ENCODE peak calls at places on chromosome 19, in four cellular contexts. M is CD8-positive, alpha-beta T cell; X is effector memory CD4-positive, alpha-beta T cell; P is GM23248. V is an unnamed sample. For H3K4me1, the result is how much of the 10 kb centered on the place peaks cover.

GRCh38 chr19:9406798-9407352 is 28.5 kb downstream of the ZNF266 start:
- DNase-seq in M (peak), X (no peak), P (peak), V (peak)

GRCh38 chr19:33814181-33815165 is 17.8 kb downstream of the KCTD15 start:
- DNase-seq in M (no peak), X (no peak), P (no peak), V (peak)

GRCh38 chr19:39341122-39341719 is 1.0 kb upstream of the SAMD4B start:
- DNase-seq in M (no peak), X (no peak), P (peak), V (peak)

GRCh38 chr19:4556574-4557185 is 2.8 kb downstream of the SEMA6B start:
- DNase-seq in M (no peak), X (no peak), P (peak), V (peak)

GRCh38 chr19:30087381-30088138 is 145.5 kb downstream of the URI1 start:
- DNase-seq in M (no peak), X (no peak), P (no peak), V (peak)

GRCh38 chr19:6287269-6287885 is 7.6 kb upstream of the MLLT1 start:
- DNase-seq in M (no peak), X (no peak), P (peak), V (no peak)

GRCh38 chr19:39078436-39079200 is 5.5 kb upstream of the ACP7 start:
- DNase-seq in M (no peak), X (no peak), P (peak), V (peak)

GRCh38 chr19:10007366-10007765 is 2.9 kb downstream of the COL5A3 start:
- DNase-seq in M (no peak), X (no peak), P (peak), V (peak)

GRCh38 chr19:36771275-36772231 is 1.1 kb downstream of the ZNF850 start:
- DNase-seq in M (no peak), X (no peak), P (peak), V (peak)

GRCh38 chr19:29753190-29753933 is 38.3 kb upstream of the C19orf12 start:
- DNase-seq in M (no peak), X (no peak), P (no peak), V (peak)

GRCh38 chr19:11378319-11379189 is 4.1 kb downstream of the SWSAP1 start:
- DNase-seq in M (no peak), X (no peak), P (peak), V (peak)

GRCh38 chr19:39397360-39398296 is 6.5 kb downstream of the MED29 start:
- DNase-seq in M (peak), X (peak), P (peak), V (peak)

GRCh38 chr19:48637449-48637947 is 319 bp upstream of the DBP start:
- DNase-seq in M (peak), X (peak), P (peak), V (peak)

GRCh38 chr19:48481846-48482639 is 12.9 kb downstream of the CYTH2 start:
- DNase-seq in M (no peak), X (no peak), P (peak), V (peak)

GRCh38 chr19:46946090-46946489 is 73.5 kb upstream of the NPAS1 start:
- DNase-seq in M (no peak), X (no peak), P (no peak), V (no peak)

GRCh38 chr19:33437351-33438015 is 64.0 kb downstream of the CEBPG start:
- DNase-seq in M (no peak), X (no peak), P (peak), V (peak)

GRCh38 chr19:10936661-10937084 is 8.1 kb downstream of the TIMM29 start:
- DNase-seq in M (no peak), X (no peak), P (peak), V (peak)

GRCh38 chr19:38769635-38770211 is 3.6 kb downstream of the LGALS7 start:
- DNase-seq in M (peak), X (peak), P (peak), V (peak)

GRCh38 chr19:4889034-4889825 is 13.5 kb downstream of the ARRDC5 start:
- DNase-seq in M (no peak), X (no peak), P (peak), V (peak)

GRCh38 chr19:7386308-7386707 is 37.6 kb downstream of the ARHGEF18 start:
- DNase-seq in M (no peak), X (no peak), P (no peak), V (no peak)

GRCh38 chr19:31676271-31677004 is 327.2 kb upstream of the TSHZ3 start:
- DNase-seq in M (no peak), X (no peak), P (peak), V (no peak)

DNA sequence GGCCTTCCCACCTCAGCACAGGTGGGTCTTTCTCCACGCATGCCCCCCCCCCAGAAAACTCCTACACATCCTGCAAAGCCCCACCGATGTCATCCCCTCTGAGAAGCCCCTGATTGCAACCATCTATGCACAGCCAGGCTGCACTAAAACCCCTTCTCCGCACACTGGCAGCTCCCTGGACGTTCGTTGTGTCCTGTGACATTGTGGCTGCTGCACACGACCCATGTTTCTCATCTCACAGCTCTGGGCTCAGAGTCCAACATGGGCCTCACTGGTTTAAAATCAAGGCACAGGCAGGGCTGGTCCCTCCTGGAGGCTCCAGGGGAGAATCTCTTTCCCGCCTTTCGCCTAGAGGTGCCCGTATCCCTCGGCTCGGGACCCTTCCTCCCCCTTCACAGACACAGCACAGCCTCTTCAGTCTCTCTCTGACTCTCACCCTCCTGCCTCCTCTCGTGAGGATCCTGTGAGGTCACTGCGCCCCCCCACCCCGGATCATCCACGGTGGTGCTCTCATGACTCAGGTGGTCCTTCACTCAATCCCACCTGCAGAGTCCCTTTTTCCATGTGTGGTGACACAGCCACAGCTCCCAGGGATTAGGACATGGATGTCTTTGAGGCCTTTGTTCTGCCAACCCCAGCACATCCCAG is 71.2 kb downstream of the GADD45B start:
- DNase-seq in M (no peak), X (no peak), P (no peak), V (peak)
- H3K4me1 ChIP-seq in M (under half), X (under half), P (under half), V (under half)

GRCh38 chr19:18270304-18270703 is 3.9 kb downstream of the IQCN start:
- DNase-seq in M (no peak), X (no peak), P (no peak), V (no peak)

GRCh38 chr19:18274776-18275356 is 614 bp upstream of the IQCN start:
- DNase-seq in M (no peak), X (no peak), P (peak), V (peak)

GRCh38 chr19:18273566-18274302 is 518 bp downstream of the IQCN start:
- DNase-seq in M (no peak), X (no peak), P (no peak), V (no peak)

GRCh38 chr19:18271433-18271841 is 2.8 kb downstream of the IQCN start:
- DNase-seq in M (no peak), X (no peak), P (no peak), V (peak)

DNA sequence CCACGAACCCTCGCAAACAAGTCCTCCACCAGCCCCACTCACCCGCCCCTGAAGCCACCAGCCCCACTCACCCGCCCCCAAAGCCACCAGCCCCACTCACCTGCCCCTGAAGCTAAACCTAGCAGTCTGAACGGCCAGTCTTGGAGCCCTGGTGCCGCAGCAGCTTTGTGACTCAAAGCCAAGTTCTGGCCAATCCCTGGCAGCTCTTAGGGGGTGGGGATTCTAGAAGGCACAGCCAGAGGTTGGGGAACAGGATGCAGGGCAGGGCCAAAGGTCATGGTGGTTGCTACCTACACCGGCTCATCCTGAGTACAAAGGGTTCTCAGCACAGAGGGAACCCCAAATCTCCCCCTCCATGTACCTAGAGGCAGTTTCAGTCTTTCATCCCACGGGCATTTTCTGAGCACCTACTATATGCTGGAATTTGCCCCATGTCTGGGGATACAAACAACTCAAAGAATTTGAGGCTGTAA is at the start of gene IQCN:
- DNase-seq in M (no peak), X (peak), P (peak), V (peak)
- H3K4me1 ChIP-seq in M (under half), X (under half), P (under half), V (under half)

GRCh38 chr19:13841339-13842293 is 35.3 kb upstream of the NANOS3 start:
- DNase-seq in M (no peak), X (peak), P (peak), V (peak)
- H3K4me1 ChIP-seq in M (half or more), X (half or more), P (under half), V (under half)

GRCh38 chr19:948842-949496 is 23.1 kb downstream of the ARID3A start:
- DNase-seq in M (no peak), X (no peak), P (no peak), V (no peak)
- H3K4me1 ChIP-seq in M (under half), X (under half), P (under half), V (under half)

GRCh38 chr19:1908364-1908678 is 3.1 kb downstream of the ADAT3 start:
- DNase-seq in M (no peak), X (no peak), P (no peak), V (peak)

GRCh38 chr19:1907563-1908363 is 2.6 kb downstream of the ADAT3 start:
- DNase-seq in M (no peak), X (no peak), P (peak), V (peak)

GRCh38 chr19:1911098-1911497 is 5.9 kb downstream of the ADAT3 start:
- DNase-seq in M (peak), X (no peak), P (no peak), V (no peak)

GRCh38 chr19:1911995-1912394 is 6.8 kb downstream of the ADAT3 start:
- DNase-seq in M (no peak), X (no peak), P (no peak), V (peak)

DNA sequence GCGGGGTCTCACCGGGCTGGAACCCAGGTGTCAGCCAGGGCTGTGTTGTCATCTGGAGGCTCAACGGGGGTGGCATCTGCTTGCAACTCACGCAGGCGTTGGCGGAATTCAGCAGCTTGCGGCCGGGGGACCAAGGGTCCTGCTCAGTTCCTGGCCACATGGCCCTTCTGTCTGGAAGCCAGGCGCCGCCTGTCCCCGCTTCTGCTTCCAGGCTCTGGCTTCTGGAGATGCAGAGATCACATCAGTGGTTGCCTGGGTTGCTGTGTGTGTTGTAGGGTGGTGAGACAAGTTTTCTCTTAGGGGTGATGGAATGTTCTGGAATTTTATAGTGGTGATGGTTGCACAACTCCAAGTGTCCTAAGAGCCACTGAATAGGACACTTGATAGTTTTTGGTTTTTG is 5.0 kb downstream of the ADAT3 start:
- DNase-seq in M (no peak), X (no peak), P (peak), V (peak)
- H3K4me1 ChIP-seq in M (under half), X (under half), P (under half), V (under half)

GRCh38 chr19:16698914-16699313 is 20.7 kb upstream of the NWD1 start:
- DNase-seq in M (no peak), X (no peak), P (no peak), V (no peak)
- H3K4me1 ChIP-seq in M (under half), X (under half), P (under half), V (under half)

GRCh38 chr19:55345818-55346724 is 6.4 kb downstream of the KMT5C start:
- DNase-seq in M (no peak), X (no peak), P (peak), V (peak)
- H3K4me1 ChIP-seq in M (under half), X (under half), P (under half), V (under half)

DNA sequence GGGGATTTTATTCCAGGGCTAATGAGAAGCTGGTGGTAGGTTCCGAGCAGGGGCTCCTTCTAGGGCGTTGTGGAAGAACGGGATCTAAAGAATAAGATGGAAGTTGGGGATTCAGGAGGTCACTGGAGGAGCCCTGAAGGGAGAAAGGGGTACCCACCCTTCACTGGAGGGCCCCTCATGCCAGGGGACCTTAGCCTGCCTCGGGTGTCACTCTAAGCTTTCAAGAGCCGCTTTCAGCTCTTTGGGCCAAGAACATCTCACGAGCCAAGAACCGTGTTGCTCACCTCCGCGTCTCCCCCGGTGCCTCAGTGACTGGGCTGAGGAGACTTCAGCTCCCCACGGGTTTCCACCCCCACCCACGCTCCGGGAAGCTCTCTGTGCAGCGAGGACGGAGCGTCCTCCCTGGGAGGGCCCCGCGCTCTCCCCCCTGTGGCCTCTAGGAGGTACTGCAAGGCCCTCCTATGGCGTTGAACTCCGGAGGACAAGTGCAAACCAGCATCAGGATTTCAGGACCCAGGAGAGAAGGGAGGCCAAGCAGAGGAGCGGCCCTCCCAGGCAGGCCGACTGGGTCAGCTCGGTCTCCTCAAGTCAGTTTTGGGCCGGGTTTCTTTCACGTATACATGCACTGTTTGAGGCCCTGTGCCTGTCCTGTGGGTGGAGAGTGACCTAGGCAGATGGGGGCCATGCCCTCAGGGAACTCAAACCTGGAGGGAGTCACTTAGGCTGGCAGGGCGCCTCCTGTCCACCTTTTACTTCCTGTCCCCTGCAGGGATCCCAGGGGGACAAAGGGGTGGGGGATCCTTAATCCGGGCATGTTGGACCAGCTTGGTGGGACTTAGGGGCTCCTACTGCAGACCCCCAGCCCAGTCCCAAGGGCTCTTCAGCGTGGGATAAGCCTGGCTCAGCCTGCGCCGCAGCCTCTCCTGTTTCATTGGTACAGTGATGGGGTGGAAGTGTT is 5.1 kb upstream of the KRTDAP start:
- DNase-seq in M (peak), X (peak), P (peak), V (peak)
- H3K4me1 ChIP-seq in M (under half), X (under half), P (under half), V (under half)

GRCh38 chr19:42170715-42171114 is 38.5 kb upstream of the POU2F2 start:
- DNase-seq in M (no peak), X (no peak), P (no peak), V (no peak)
- H3K4me1 ChIP-seq in M (under half), X (under half), P (under half), V (under half)

DNA sequence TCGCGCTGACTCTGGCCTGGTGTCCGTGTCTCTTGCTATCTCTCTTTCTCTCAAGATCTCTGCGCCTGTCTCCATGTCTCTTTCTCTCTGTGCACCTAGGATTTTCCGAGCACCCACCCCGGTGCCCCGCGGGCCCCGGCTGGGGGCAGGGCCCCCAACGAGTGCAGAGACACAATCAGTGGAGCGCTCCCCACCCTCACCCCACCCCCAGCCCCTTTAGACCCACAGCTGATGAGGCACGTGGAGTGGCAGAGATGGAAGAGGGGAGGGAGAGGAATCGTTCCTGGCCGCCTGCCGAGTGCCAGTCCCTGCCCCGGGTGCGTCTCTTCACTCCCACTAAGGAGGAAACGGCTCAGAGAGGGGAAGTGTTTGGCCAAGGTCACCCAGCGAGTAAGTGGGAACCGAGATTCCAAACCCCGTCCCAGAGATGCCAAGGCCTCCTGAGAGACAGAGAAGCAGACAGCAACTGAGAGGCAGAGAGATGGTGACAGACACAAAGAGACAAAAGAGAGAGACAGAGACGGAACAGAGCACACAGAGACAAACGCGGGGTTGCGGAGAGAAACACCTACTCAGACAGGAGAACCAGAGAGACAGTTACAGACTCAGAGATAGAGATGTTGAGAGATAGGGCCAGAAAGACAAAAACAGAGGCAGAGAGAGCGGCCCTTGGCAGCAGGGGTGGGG is 626 bp upstream of the BCL3 start:
- DNase-seq in M (peak), X (no peak), P (peak), V (peak)
- H3K4me1 ChIP-seq in M (under half), X (under half), P (under half), V (half or more)